ENCODE peak calls at places on chromosomes 5 and 9, in eight cellular contexts. Z is A549; V is stimulated activated CD4-positive, alpha-beta T cell treated with anti-CD3 and anti-CD28 coated beads, Interleukin-4, amount 100 ng/mL, for 24 hours; Q is RPMI8226; N is T-helper 9 cell; O is T-helper 2 cell; E is stromal cell of bone marrow; U is mesenteric fat pad. C is an unnamed sample.

GRCh38 chr9:136577941-136578619 is 32.2 kb upstream of the NOTCH1 start:
- DNase-seq in Q (peak), O (no peak), E (no peak), N (no peak), U (no peak), Z (no peak), V (no peak), C (no peak)

GRCh38 chr9:105280730-105281129 is 36.3 kb downstream of the SLC44A1 start:
- DNase-seq in Z (no peak), O (no peak), E (no peak), N (no peak), Q (no peak), V (no peak), U (no peak), C (no peak)

GRCh38 chr5:141604318-141604717 is 14.5 kb downstream of the DIAPH1 start:
- DNase-seq in O (no peak), E (peak), Z (peak), Q (no peak), V (no peak), N (no peak), U (no peak), C (no peak)

GRCh38 chr9:87570000-87570834 is 72.5 kb downstream of the DAPK1 start:
- DNase-seq in Q (no peak), Z (no peak), O (no peak), E (no peak), N (no peak), V (no peak), U (no peak), C (no peak)

GRCh38 chr9:17725399-17726010 is 146.6 kb downstream of the SH3GL2 start:
- DNase-seq in Z (no peak), E (no peak), N (no peak), Q (no peak), V (no peak), O (no peak), U (no peak), C (no peak)

GRCh38 chr9:13804532-13804931 is 509.4 kb downstream of the NFIB start:
- DNase-seq in Q (no peak), O (no peak), U (no peak), V (no peak), Z (no peak), N (no peak), E (no peak), C (no peak)

GRCh38 chr5:420632-421286 is 22.2 kb upstream of the EXOC3 start:
- DNase-seq in U (peak), N (no peak), V (no peak), Z (no peak), Q (no peak), E (no peak), O (no peak), C (no peak)

GRCh38 chr9:111926421-111926875 is 29.8 kb downstream of the UGCG start:
- DNase-seq in V (peak), O (peak), N (peak), E (no peak), U (no peak), Q (peak), Z (no peak), C (peak)

GRCh38 chr5:116739648-116740047 is 165.0 kb upstream of the SEMA6A start:
- DNase-seq in V (no peak), O (no peak), N (no peak), Z (no peak), U (no peak), E (no peak), Q (no peak), C (no peak)

GRCh38 chr9:77927265-77927664 is 104.3 kb downstream of the GNAQ start:
- DNase-seq in Q (no peak), Z (no peak), U (no peak), E (peak), N (no peak), V (no peak), O (no peak), C (no peak)

GRCh38 chr5:72452515-72453259 is 54.5 kb downstream of the ZNF366 start:
- DNase-seq in N (no peak), V (no peak), O (no peak), E (peak), U (no peak), Q (no peak), Z (peak), C (no peak)

GRCh38 chr5:54844905-54845566 is 140.4 kb downstream of the ESM1 start:
- DNase-seq in Q (peak), U (no peak), N (no peak), O (peak), V (no peak), Z (no peak), E (peak), C (no peak)

GRCh38 chr9:137458194-137459146 is 664 bp downstream of the NSMF start:
- DNase-seq in Z (no peak), O (peak), E (no peak), Q (peak), U (no peak), V (no peak), N (no peak), C (no peak)

GRCh38 chr5:53422539-53422938 is 57.9 kb upstream of the FST start:
- DNase-seq in O (no peak), E (peak), Q (no peak), Z (no peak), N (no peak), V (no peak), U (no peak), C (no peak)

GRCh38 chr5:1449081-1449630 is 3.9 kb upstream of the SLC6A3 start:
- DNase-seq in O (no peak), N (no peak), Z (no peak), E (no peak), Q (no peak), U (peak), V (no peak), C (no peak)

GRCh38 chr5:82886911-82887310 is 190.3 kb downstream of the TMEM167A start:
- DNase-seq in E (peak), U (no peak), O (no peak), Z (no peak), N (no peak), V (no peak), Q (no peak), C (no peak)

GRCh38 chr9:129264388-129264787 is 86.3 kb upstream of the IER5L start:
- DNase-seq in Q (peak), Z (no peak), O (no peak), N (no peak), V (no peak), E (no peak), U (no peak), C (no peak)

GRCh38 chr5:154329519-154329918 is 116.3 kb upstream of the SAP30L start:
- DNase-seq in U (no peak), Z (no peak), E (no peak), Q (no peak), N (no peak), O (no peak), V (no peak), C (no peak)

GRCh38 chr5:67156976-67157583 is 39.5 kb downstream of the CD180 start:
- DNase-seq in Q (peak), U (no peak), N (peak), Z (peak), O (peak), V (peak), E (no peak), C (peak)

GRCh38 chr5:31372124-31372523 is 159.8 kb downstream of the DROSHA start:
- DNase-seq in E (no peak), Z (no peak), V (no peak), Q (no peak), U (no peak), N (no peak), O (no peak), C (no peak)

GRCh38 chr9:22588918-22589317 is 142.3 kb downstream of the DMRTA1 start:
- DNase-seq in O (no peak), V (no peak), U (no peak), N (no peak), Z (no peak), Q (no peak), E (no peak), C (no peak)